ENCODE peak calls at places on chromosome 19, in ten cellular contexts. H is neural progenitor cell; J is lower lobe of right lung; I is astrocyte; Z is hepatocyte; G is CD8-positive, alpha-beta memory T cell; S is dorsolateral prefrontal cortex; K is caudate nucleus; W is IMR-90; O is tibial nerve. U is an unnamed sample.

GRCh38 chr19:8638078-8638619 is 7.7 kb downstream of the NFILZ start:
- DNase-seq in W (peak; percentile 21), J (peak; percentile 71), O (no peak), H (no peak), G (no peak), K (no peak), S (no peak), Z (no peak), I (peak; percentile 82), U (no peak)

GRCh38 chr19:7869910-7870511 is 4.2 kb downstream of the PRR36 start:
- DNase-seq in G (peak; percentile 45), H (peak; percentile 81), W (peak; percentile 8), J (peak; percentile 70), Z (no peak), I (no peak), S (no peak), K (no peak), O (no peak), U (peak; percentile 92)

GRCh38 chr19:47379398-47379938 is 30.4 kb downstream of the DHX34 start:
- DNase-seq in G (no peak), O (no peak), S (peak; percentile 81), J (no peak), Z (no peak), K (peak; percentile 61), H (no peak), I (no peak), W (no peak), U (no peak)

GRCh38 chr19:37817180-37817911 is 38.0 kb upstream of the ZNF573 start:
- DNase-seq in I (peak; percentile 27), H (peak; percentile 87), Z (peak; percentile 78), K (peak; percentile 15), S (peak; percentile 62), O (peak; percentile 43), W (peak; percentile 3), J (peak; percentile 78), G (no peak), U (peak; percentile 95)

GRCh38 chr19:55322495-55322894 is 2.6 kb downstream of the TMEM150B start:
- DNase-seq in H (no peak), W (no peak), I (no peak), O (no peak), G (no peak), S (no peak), Z (peak; percentile 59), K (no peak), J (no peak), U (no peak)

GRCh38 chr19:42175952-42176648 is 41.4 kb downstream of the DEDD2 start:
- DNase-seq in J (no peak), I (peak; percentile 20), G (no peak), W (peak; percentile 17), O (no peak), K (no peak), S (no peak), H (peak; percentile 65), Z (peak; percentile 30), U (peak; percentile 65)

GRCh38 chr19:17686592-17687042 is 1.5 kb downstream of the UNC13A start:
- DNase-seq in S (no peak), O (no peak), J (no peak), Z (peak; percentile 37), H (peak; percentile 66), I (no peak), G (no peak), W (no peak), K (no peak), U (peak; percentile 95)

GRCh38 chr19:18109731-18110671 is 12.4 kb downstream of the MAST3 start:
- DNase-seq in K (no peak), I (no peak), Z (peak; percentile 81), W (no peak), H (peak; percentile 76), G (peak; percentile 32), O (no peak), J (peak; percentile 85), S (no peak), U (peak; percentile 78)

GRCh38 chr19:29702161-29702957 is 12.7 kb downstream of the C19orf12 start:
- DNase-seq in J (no peak), O (no peak), K (no peak), G (no peak), Z (no peak), W (no peak), S (no peak), H (no peak), I (no peak), U (no peak)

GRCh38 chr19:397321-397720 is 11.6 kb downstream of the C2CD4C start:
- DNase-seq in H (no peak), J (peak; percentile 25), K (no peak), I (no peak), W (no peak), G (no peak), O (no peak), S (peak; percentile 7), Z (no peak), U (no peak)

GRCh38 chr19:11242864-11243797 is 3.7 kb downstream of the ANGPTL8 start:
- DNase-seq in G (peak; percentile 83), Z (peak; percentile 87), S (peak; percentile 87), J (peak; percentile 94), H (peak; percentile 92), K (peak; percentile 72), O (peak; percentile 97), I (peak; percentile 41), W (peak; percentile 77), U (peak; percentile 99)

GRCh38 chr19:12779162-12779993 is 4.0 kb upstream of the HOOK2 start:
- DNase-seq in S (no peak), I (peak; percentile 77), Z (peak; percentile 82), K (no peak), O (no peak), J (no peak), W (peak; percentile 77), G (no peak), H (peak; percentile 45), U (peak; percentile 75)

GRCh38 chr19:12965017-12965811 is 4.2 kb upstream of the DAND5 start:
- DNase-seq in S (no peak), G (peak; percentile 72), O (peak; percentile 81), I (no peak), J (peak; percentile 87), Z (peak; percentile 85), K (peak; percentile 25), W (peak; percentile 58), H (peak; percentile 86), U (peak; percentile 97)

DNA sequence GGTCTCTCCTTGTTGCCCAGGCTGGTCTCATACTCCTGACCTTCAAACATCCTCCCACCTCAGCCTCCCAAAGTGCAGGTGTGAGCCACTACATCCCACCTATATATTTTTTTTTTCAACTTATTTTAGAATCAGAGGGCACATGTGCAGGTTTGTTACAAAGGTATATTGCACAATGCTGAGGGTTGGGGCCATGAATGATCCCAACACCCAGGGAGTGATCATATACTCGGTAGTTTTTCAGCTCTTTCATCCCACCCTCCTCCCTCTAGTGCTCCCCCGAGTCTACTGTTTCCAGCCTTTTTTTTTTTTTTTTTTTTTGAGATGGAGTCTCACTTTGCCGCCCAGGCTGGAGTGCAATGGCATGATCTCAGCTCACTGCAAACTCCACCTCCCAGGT is 38.4 kb upstream of the ADGRE1 start:
- DNase-seq in I (no peak), W (no peak), O (no peak), Z (no peak), K (no peak), H (no peak), J (no peak), G (no peak), S (no peak), U (no peak)
- H3K27ac ChIP-seq in I (no peak overlapping the region), W (no peak overlapping the region), O (no peak overlapping the region), Z (no peak overlapping the region), K (no peak overlapping the region), H (no peak overlapping the region), J (no peak overlapping the region), G (no peak overlapping the region), S (no peak overlapping the region), U (no peak overlapping the region)

GRCh38 chr19:35041548-35042055 is at the start of gene HPN:
- DNase-seq in H (peak; percentile 37), S (no peak), Z (peak; percentile 91), K (no peak), G (no peak), O (no peak), W (no peak), I (no peak), J (peak; percentile 79), U (peak; percentile 97)
- H3K27ac ChIP-seq in H (no peak within 1 kb of the TSS), S (peak within 1 kb of the TSS; percentile 80), Z (peak within 1 kb of the TSS; percentile 99), K (no peak within 1 kb of the TSS), G (peak within 1 kb of the TSS; percentile 16), O (peak within 1 kb of the TSS; percentile 87), W (no peak within 1 kb of the TSS), I (no peak within 1 kb of the TSS), J (peak within 1 kb of the TSS; percentile 80), U (no peak within 1 kb of the TSS)

DNA sequence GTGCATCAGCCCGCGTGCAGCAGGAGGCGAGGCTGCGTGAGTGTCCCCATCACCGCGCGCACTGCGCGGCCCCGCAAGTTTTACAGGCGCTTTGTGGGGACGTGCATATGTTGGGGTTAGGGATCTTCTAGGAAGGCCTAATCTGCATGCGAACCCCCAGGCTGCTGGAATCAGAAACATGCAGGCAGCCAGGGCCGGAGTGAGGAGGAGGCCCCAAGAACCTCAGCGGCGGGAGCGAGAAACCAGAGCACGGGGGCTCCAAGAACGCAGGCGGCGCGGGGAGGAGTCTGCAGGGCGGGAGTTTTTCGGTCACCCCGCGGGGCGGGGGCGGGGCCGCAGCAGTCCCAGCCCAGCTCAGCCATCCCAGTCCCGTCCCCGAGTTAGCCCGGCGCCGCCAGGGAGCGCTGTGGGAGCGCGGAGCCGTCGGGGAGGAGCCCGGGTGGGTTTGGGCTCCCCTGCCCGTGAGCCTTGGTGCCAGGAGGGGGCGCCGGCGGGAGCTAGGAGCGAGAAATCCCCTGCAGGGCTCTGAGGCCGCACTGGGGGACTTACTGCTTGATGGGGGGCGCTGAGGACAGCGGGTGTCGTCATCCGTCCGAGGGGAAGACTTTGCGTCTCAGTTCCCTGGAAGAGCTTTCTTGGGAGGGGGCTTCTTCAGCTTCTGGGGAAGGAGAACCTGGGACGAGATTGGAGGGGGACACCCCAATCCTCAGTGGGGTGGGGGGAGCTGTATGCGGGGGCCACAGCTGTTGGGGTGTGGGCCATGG is 933 bp upstream of the NRTN start:
- DNase-seq in G (peak; percentile 89), H (peak; percentile 97), Z (peak; percentile 98), J (peak; percentile 91), K (peak; percentile 9), S (no peak), W (peak; percentile 77), I (peak; percentile 47), O (peak; percentile 63), U (peak; percentile 99)
- H3K27ac ChIP-seq in G (peak overlapping the region; percentile 22), H (no peak overlapping the region), Z (no peak overlapping the region), J (no peak overlapping the region), K (no peak overlapping the region), S (no peak overlapping the region), W (no peak overlapping the region), I (no peak overlapping the region), O (no peak overlapping the region), U (no peak overlapping the region)

DNA sequence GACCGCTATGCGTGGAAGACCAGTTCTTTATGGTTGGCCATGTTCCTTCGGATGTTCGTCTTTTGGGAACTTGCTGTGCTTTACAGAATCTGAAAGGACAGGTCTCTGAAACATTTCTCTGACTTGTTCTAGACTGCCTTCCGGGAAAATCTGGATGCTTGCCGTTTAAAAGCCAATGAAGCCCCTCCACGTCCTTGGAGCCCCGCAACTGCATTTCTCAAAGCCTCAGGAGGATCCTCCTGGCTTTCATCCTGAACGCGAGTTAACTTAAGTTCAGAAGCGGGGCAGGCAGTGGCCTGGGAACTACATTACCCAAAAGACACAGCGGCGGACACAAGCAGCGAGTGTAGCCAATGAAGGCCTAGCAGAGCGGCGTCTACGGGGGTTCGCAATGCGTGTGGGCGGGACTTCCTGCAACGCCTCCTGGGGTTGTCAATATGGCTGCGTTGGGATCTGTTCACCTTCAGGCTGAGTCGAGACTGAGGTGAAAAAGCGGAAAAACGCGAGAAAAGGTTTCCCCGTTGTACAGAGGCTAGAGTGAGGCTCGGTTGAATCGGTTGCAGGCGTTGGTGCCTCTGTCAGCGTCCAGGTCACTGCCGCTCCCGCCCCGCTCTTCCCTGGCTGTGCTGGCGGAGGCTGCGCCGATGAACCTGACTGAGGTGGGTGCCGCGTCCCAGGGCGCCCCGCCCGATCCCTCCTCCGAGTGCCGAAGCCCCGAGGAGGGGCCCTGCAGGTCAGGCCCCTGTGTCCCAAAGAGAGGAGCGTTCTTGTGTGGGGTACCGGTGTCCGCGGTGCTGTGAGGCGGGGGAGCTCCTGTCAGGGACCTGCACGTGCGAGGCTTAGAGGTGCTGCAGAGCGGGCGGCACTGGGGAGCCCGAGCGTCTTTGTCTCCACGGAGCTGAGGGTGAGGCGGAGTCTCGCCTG is at the start of gene ZNF17:
- DNase-seq in S (peak; percentile 95), K (peak; percentile 95), O (peak; percentile 92), W (peak; percentile 94), G (peak; percentile 88), J (peak; percentile 97), Z (peak; percentile 97), I (peak; percentile 90), H (peak; percentile 98), U (peak; percentile 97)
- H3K27ac ChIP-seq in S (peak within 1 kb of the TSS; percentile 38), K (peak within 1 kb of the TSS; percentile 38), O (no peak within 1 kb of the TSS), W (peak within 1 kb of the TSS; percentile 53), G (peak within 1 kb of the TSS; percentile 73), J (peak within 1 kb of the TSS; percentile 79), Z (peak within 1 kb of the TSS; percentile 3), I (peak within 1 kb of the TSS; percentile 11), H (no peak within 1 kb of the TSS), U (no peak within 1 kb of the TSS)

U was measured in endodermal cell.